ENCODE peak calls at places on chromosome 10, in five cellular contexts. One of them, this sample, is unnamed.

GRCh38 chr10:127012769-127013152 is 107.5 kb downstream of the DOCK1 start:
- DNase-seq in HCT116: peak; percentile 18
- DNase-seq in H1: no peak
- DNase-seq in endothelial cell: no peak
- DNase-seq in pancreas: peak; percentile 93
- DNase-seq in this sample: no peak

GRCh38 chr10:49488056-49488455 is 50.9 kb downstream of the ERCC6 start:
- DNase-seq in pancreas: no peak
- DNase-seq in H1: no peak
- DNase-seq in endothelial cell: no peak
- DNase-seq in HCT116: no peak
- DNase-seq in this sample: no peak

GRCh38 chr10:101061814-101062230 is at the start of gene KAZALD1:
- DNase-seq in H1: peak; percentile 75
- DNase-seq in pancreas: no peak
- DNase-seq in HCT116: no peak
- DNase-seq in endothelial cell: no peak
- DNase-seq in this sample: no peak

GRCh38 chr10:5895365-5895764 is 5.3 kb downstream of the FBH1 start:
- DNase-seq in H1: no peak
- DNase-seq in endothelial cell: no peak
- DNase-seq in pancreas: no peak
- DNase-seq in HCT116: no peak
- DNase-seq in this sample: no peak

GRCh38 chr10:36802523-36803153 is 322.8 kb upstream of the ANKRD30A start:
- DNase-seq in pancreas: peak; percentile 17
- DNase-seq in H1: no peak
- DNase-seq in HCT116: no peak
- DNase-seq in endothelial cell: no peak
- DNase-seq in this sample: peak; percentile 72

GRCh38 chr10:74114041-74114448 is 36.6 kb downstream of the AP3M1 start:
- DNase-seq in HCT116: no peak
- DNase-seq in endothelial cell: no peak
- DNase-seq in pancreas: no peak
- DNase-seq in H1: no peak
- DNase-seq in this sample: no peak

GRCh38 chr10:95814011-95814727 is 58.2 kb downstream of the ENTPD1 start:
- DNase-seq in HCT116: no peak
- DNase-seq in H1: no peak
- DNase-seq in endothelial cell: no peak
- DNase-seq in pancreas: no peak
- DNase-seq in this sample: no peak

GRCh38 chr10:56298941-56299340 is 62.1 kb downstream of the ZWINT start:
- DNase-seq in H1: peak; percentile 51
- DNase-seq in HCT116: no peak
- DNase-seq in endothelial cell: no peak
- DNase-seq in pancreas: no peak
- DNase-seq in this sample: no peak

GRCh38 chr10:4159173-4159572 is 374.2 kb upstream of the KLF6 start:
- DNase-seq in HCT116: no peak
- DNase-seq in endothelial cell: no peak
- DNase-seq in pancreas: no peak
- DNase-seq in H1: no peak
- DNase-seq in this sample: no peak

GRCh38 chr10:79142064-79142491 is 73.3 kb downstream of the ZMIZ1 start:
- DNase-seq in endothelial cell: no peak
- DNase-seq in H1: no peak
- DNase-seq in pancreas: no peak
- DNase-seq in HCT116: no peak
- DNase-seq in this sample: no peak

GRCh38 chr10:126387041-126387908 is 1.0 kb downstream of the ADAM12 start:
- DNase-seq in HCT116: no peak
- DNase-seq in H1: peak; percentile 85
- DNase-seq in endothelial cell: peak; percentile 79
- DNase-seq in pancreas: peak; percentile 48
- DNase-seq in this sample: peak; percentile 80

GRCh38 chr10:124744688-124745055 is 494 bp upstream of the FAM53B start:
- DNase-seq in pancreas: no peak
- DNase-seq in HCT116: peak; percentile 22
- DNase-seq in endothelial cell: no peak
- DNase-seq in H1: no peak
- DNase-seq in this sample: no peak

DNA sequence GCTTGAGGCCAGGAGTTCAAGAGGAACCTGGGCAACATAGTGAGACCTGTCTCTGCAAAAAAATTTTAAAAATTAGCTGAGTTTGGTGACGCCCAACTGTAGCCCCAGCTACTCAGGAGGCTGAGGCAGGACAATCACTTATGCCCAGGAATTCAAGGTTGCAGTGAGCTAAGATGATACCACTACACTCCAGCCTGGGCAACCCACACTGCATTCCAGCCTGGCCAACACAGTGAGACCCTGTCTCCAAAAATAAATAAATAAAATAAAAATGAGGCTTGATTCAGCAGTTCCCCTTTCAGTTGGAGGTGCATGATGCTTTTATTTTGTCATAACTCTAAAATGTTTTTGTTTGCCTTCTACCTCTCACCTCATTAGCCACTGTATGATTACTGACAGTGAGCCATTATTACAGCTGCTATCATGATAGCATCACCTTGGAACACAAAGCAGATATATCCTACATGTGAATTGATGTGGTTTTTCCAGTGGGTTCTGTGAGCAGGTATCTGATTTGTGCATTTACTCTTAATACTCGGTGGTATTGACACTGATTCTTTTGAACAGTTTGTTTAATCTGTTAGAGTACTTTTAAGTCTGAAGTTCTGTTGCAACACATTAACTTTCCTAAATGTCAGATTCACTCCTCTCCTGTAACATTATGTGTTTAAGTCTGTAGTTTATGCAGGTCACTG is 49.1 kb downstream of the ARID5B start:
- DNase-seq in endothelial cell: no peak
- DNase-seq in H1: no peak
- DNase-seq in HCT116: no peak
- DNase-seq in pancreas: no peak
- DNase-seq in this sample: no peak
- TF ChIP-seq CTCF in endothelial cell: no peak
- TF ChIP-seq CTCF in H1: no peak
- TF ChIP-seq CTCF in HCT116: no peak
- TF ChIP-seq CTCF in pancreas: no peak
- TF ChIP-seq CTCF in this sample: no peak

GRCh38 chr10:1962025-1962424 is 224.7 kb upstream of the ADARB2 start:
- DNase-seq in endothelial cell: no peak
- DNase-seq in H1: no peak
- DNase-seq in pancreas: no peak
- DNase-seq in HCT116: no peak
- DNase-seq in this sample: no peak
- TF ChIP-seq CTCF in endothelial cell: no peak
- TF ChIP-seq CTCF in H1: peak; percentile 24
- TF ChIP-seq CTCF in pancreas: no peak
- TF ChIP-seq CTCF in HCT116: no peak
- TF ChIP-seq CTCF in this sample: no peak

GRCh38 chr10:182441-183201 is 47.4 kb downstream of the ZMYND11 start:
- DNase-seq in endothelial cell: no peak
- DNase-seq in H1: no peak
- DNase-seq in pancreas: no peak
- DNase-seq in HCT116: no peak
- DNase-seq in this sample: no peak

GRCh38 chr10:188546-188945 is 53.3 kb downstream of the ZMYND11 start:
- DNase-seq in H1: no peak
- DNase-seq in pancreas: no peak
- DNase-seq in HCT116: no peak
- DNase-seq in endothelial cell: no peak
- DNase-seq in this sample: no peak

GRCh38 chr10:186911-187310 is 51.7 kb downstream of the ZMYND11 start:
- DNase-seq in HCT116: no peak
- DNase-seq in H1: no peak
- DNase-seq in pancreas: no peak
- DNase-seq in endothelial cell: no peak
- DNase-seq in this sample: no peak

GRCh38 chr10:184911-185310 is 49.7 kb downstream of the ZMYND11 start:
- DNase-seq in pancreas: no peak
- DNase-seq in HCT116: no peak
- DNase-seq in H1: no peak
- DNase-seq in endothelial cell: no peak
- DNase-seq in this sample: no peak

GRCh38 chr10:184174-184573 is 48.9 kb downstream of the ZMYND11 start:
- DNase-seq in endothelial cell: no peak
- DNase-seq in pancreas: no peak
- DNase-seq in H1: no peak
- DNase-seq in HCT116: no peak
- DNase-seq in this sample: no peak
- TF ChIP-seq CTCF in endothelial cell: no peak
- TF ChIP-seq CTCF in pancreas: no peak
- TF ChIP-seq CTCF in H1: no peak
- TF ChIP-seq CTCF in HCT116: no peak
- TF ChIP-seq CTCF in this sample: no peak

DNA sequence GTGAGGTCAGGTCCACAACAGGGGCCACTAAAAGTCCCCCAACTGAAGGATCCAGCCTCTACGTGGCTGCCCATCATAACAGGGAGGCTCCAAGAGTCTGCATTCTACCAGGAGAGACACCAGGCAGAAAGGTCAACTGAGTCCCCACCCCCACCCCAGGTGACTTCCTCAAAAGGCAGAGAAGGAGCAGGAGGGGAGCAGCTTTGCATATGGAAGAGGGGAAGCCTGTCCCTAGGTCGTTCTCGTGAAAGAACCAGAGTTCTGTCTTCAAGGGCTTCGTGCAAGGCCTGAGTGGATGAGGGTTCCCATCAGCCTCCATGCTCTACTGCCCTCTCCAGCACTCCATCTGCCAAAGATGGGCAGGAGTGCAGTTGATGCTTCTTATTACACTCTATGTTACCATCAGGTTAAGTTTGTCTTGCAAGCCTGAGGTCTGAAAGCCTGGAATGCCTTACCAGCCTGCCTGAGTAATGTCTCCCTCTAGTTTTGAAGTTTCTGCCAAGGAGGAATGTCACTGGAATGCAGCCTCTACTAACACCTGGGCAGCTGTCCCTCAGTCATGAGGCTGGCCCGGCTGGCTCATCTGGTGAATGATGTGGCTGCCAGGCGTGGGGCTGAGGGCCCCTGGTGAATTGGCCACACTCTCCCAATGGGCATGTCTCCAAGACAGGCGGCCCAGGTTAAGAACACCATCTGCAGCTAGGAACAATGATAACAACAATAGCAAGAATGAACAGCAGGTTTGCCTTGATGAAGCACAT is 54.3 kb upstream of the SMNDC1 start:
- DNase-seq in HCT116: peak; percentile 38
- DNase-seq in pancreas: no peak
- DNase-seq in endothelial cell: no peak
- DNase-seq in H1: no peak
- DNase-seq in this sample: no peak
- TF ChIP-seq CTCF in HCT116: peak; percentile 8
- TF ChIP-seq CTCF in pancreas: no peak
- TF ChIP-seq CTCF in endothelial cell: no peak
- TF ChIP-seq CTCF in H1: no peak
- TF ChIP-seq CTCF in this sample: no peak

DNA sequence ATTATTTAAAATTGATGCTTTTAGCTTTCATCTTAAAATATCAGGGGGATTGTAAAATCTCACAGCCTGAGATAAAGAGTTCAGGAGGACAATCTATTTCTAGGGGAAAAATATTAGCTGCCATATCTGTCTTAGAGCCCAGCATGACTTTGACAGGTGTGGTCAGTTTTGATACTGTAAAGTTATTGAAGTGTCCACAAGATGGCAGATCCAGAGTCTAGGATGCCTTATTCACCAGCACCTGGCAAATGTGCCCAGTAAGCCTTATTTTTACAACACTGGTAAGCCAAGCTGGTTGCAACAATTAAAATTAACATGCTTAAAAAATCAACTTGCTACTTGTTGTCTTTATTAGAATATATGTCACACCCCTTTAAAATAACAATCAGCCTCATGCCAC is 579.3 kb downstream of the SH2D4B start:
- DNase-seq in H1: no peak
- DNase-seq in pancreas: no peak
- DNase-seq in endothelial cell: no peak
- DNase-seq in HCT116: no peak
- DNase-seq in this sample: no peak
- TF ChIP-seq CTCF in H1: no peak
- TF ChIP-seq CTCF in pancreas: no peak
- TF ChIP-seq CTCF in endothelial cell: no peak
- TF ChIP-seq CTCF in HCT116: no peak
- TF ChIP-seq CTCF in this sample: no peak

DNA sequence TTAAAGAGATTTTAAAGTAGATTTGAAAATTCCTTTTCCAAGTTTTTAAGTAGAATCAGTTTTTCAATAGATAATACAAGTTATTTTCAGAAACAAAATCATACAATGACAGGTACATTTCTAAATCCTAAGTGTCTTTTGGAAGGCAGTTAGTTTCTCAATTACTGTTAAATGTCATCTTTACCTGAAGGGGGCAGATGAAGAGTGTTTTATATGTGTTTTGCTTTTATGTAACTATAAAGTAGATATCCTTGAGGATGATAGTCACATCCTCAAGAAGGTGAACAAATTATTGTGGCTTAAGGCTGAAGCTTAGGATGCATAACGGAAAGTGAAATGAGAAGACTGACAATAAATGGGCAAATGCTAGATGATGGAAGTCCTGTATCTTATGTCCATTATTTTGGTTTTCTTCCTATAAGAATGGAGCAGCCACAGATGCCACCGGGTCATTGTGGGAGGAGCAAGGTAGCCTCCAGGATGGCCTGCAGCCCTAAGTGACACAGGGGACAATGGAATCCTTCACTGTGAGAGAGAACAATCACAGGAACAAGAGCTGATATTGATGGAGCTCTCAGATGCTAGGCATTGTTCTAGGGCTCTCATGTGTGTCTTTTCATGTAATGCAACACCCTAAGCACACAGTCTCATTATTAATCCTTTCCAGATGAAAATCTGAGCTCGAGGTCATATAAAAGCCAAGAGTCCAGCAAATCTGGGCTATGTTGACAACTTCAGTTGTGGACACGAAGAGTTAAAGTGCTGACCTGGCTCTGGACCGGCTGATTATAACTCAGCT is 14.1 kb upstream of the MKX start:
- DNase-seq in HCT116: no peak
- DNase-seq in endothelial cell: peak; percentile 12
- DNase-seq in H1: no peak
- DNase-seq in pancreas: no peak
- DNase-seq in this sample: no peak
- TF ChIP-seq CTCF in HCT116: peak; percentile 46
- TF ChIP-seq CTCF in endothelial cell: no peak
- TF ChIP-seq CTCF in H1: no peak
- TF ChIP-seq CTCF in pancreas: no peak
- TF ChIP-seq CTCF in this sample: peak; percentile 14

This sample was measured in type B pancreatic cell.